ENCODE peak calls at places on chromosomes 4 and X, in five cellular contexts. D is lower lobe of right lung; Z is NCI-H774; O is WTC11; U is stimulated activated CD8-positive, alpha-beta memory T cell treated with anti-CD3 and anti-CD28 coated beads, Interleukin-15, amount 100 ng/mL, for 4 hours. X is an unnamed sample.

GRCh38 chrX:154074199-154074598 is 23.3 kb downstream of the MECP2 start:
- DNase-seq in Z (no peak), D (no peak), O (no peak), U (no peak), X (no peak)

GRCh38 chrX:69163936-69164741 is 1.1 kb downstream of the PJA1 start:
- DNase-seq in Z (no peak), D (peak), U (peak), O (peak), X (no peak)

GRCh38 chrX:106150701-106151100 is 17.4 kb upstream of the PWWP3B start:
- DNase-seq in Z (no peak), U (no peak), O (no peak), D (no peak), X (no peak)

GRCh38 chr4:78781925-78782324 is 5.8 kb downstream of the BMP2K start:
- DNase-seq in D (no peak), Z (no peak), O (no peak), U (no peak), X (peak)

GRCh38 chr4:169307581-169307980 is 36.8 kb upstream of the SH3RF1 start:
- DNase-seq in U (no peak), D (no peak), O (no peak), Z (peak), X (peak)

GRCh38 chr4:89270792-89271191 is 36.8 kb downstream of the GPRIN3 start:
- DNase-seq in Z (no peak), O (no peak), D (no peak), U (no peak), X (no peak)

GRCh38 chr4:71729856-71730255 is 54.0 kb downstream of the GC start:
- DNase-seq in Z (no peak), O (no peak), D (no peak), U (no peak), X (no peak)

GRCh38 chr4:30821891-30822612 is 101.9 kb downstream of the PCDH7 start:
- DNase-seq in O (no peak), U (no peak), Z (no peak), D (no peak), X (no peak)

GRCh38 chrX:81202413-81202794 is 502 bp downstream of the SH3BGRL start:
- DNase-seq in D (no peak), U (no peak), Z (no peak), O (no peak), X (no peak)

GRCh38 chr4:80036949-80037348 is 36.1 kb downstream of the ANTXR2 start:
- DNase-seq in Z (no peak), O (no peak), U (no peak), D (no peak), X (no peak)

GRCh38 chrX:46582325-46582724 is 8.8 kb downstream of the CHST7 start:
- DNase-seq in O (no peak), Z (no peak), U (no peak), D (no peak), X (no peak)

GRCh38 chr4:101953949-101954348 is 163.4 kb downstream of the BANK1 start:
- DNase-seq in Z (no peak), D (no peak), O (peak), U (no peak), X (no peak)

GRCh38 chrX:109732319-109732779 is 708 bp downstream of the ACSL4 start:
- DNase-seq in U (no peak), O (no peak), Z (no peak), D (no peak), X (no peak)

GRCh38 chr4:90120037-90120436 is 7.2 kb upstream of the CCSER1 start:
- DNase-seq in Z (no peak), D (no peak), O (no peak), U (no peak), X (no peak)

GRCh38 chr4:184769285-184769825 is 35.5 kb upstream of the CENPU start:
- DNase-seq in Z (no peak), D (no peak), O (no peak), U (no peak), X (no peak)

GRCh38 chr4:168449740-168450442 is 30.4 kb downstream of the DDX60L start:
- DNase-seq in D (no peak), U (no peak), Z (no peak), O (no peak), X (no peak)

GRCh38 chr4:76562161-76562560 is 127.1 kb downstream of the SHROOM3 start:
- DNase-seq in D (no peak), U (no peak), O (no peak), Z (no peak), X (no peak)

GRCh38 chr4:145525291-145525740 is 43.7 kb downstream of the SMAD1 start:
- DNase-seq in D (no peak), O (no peak), U (no peak), Z (no peak), X (no peak)

GRCh38 chrX:100615015-100615414 is 21.6 kb downstream of the TSPAN6 start:
- DNase-seq in U (no peak), Z (no peak), D (no peak), O (no peak), X (no peak)

GRCh38 chr4:127155121-127155520 is 477.6 kb upstream of the INTU start:
- DNase-seq in O (no peak), D (no peak), U (no peak), Z (no peak), X (no peak)

GRCh38 chr4:13484749-13485345 is 707 bp upstream of the RAB28 start:
- DNase-seq in U (peak), Z (no peak), D (no peak), O (no peak), X (peak)

GRCh38 chrX:11239230-11239629 is 54.0 kb upstream of the AMELX start:
- DNase-seq in O (no peak), U (no peak), D (no peak), Z (no peak), X (no peak)

GRCh38 chrX:112766774-112767173 is 73.9 kb downstream of the AMOT start:
- DNase-seq in O (no peak), U (no peak), D (no peak), Z (no peak), X (no peak)

GRCh38 chrX:137342969-137343368 is 223.0 kb upstream of the ZIC3 start:
- DNase-seq in U (no peak), Z (no peak), O (no peak), D (no peak), X (no peak)

GRCh38 chr4:168028568-168028967 is 63.8 kb upstream of the ANXA10 start:
- DNase-seq in U (no peak), Z (no peak), O (no peak), D (no peak), X (no peak)

GRCh38 chr4:26175016-26175786 is 145.6 kb upstream of the RBPJ start:
- DNase-seq in D (no peak), O (no peak), Z (no peak), U (no peak), X (no peak)

GRCh38 chrX:120402363-120402762 is 40.5 kb downstream of the ATP1B4 start:
- DNase-seq in Z (no peak), U (no peak), O (no peak), D (no peak), X (no peak)

GRCh38 chr4:82758701-82759685 is 39.6 kb downstream of the SCD5 start:
- DNase-seq in U (no peak), D (no peak), O (no peak), Z (no peak), X (no peak)

GRCh38 chrX:45771560-45772340 is 571.1 kb upstream of the DIPK2B start:
- DNase-seq in Z (no peak), U (no peak), O (no peak), D (peak), X (no peak)